ENCODE peak calls at places on chromosomes 5 and 9, in five cellular contexts. Z, K, H, G and C are unnamed samples.
A peak's percentile ranks its signal among the peaks of the same experiment; 100 is the strongest.

GRCh38 chr9:212265-212664 is 2.4 kb upstream of the DOCK8 start:
- DNase-seq in Z (no peak), K (no peak), H (no peak), G (no peak), C (no peak)

GRCh38 chr9:101495810-101496209 is 37.8 kb upstream of the RNF20 start:
- DNase-seq in Z (no peak), K (no peak), H (no peak), G (no peak), C (no peak)

GRCh38 chr5:39696672-39697398 is 272.1 kb upstream of the DAB2 start:
- DNase-seq in Z (no peak), K (no peak), H (no peak), G (no peak), C (no peak)

GRCh38 chr9:9792144-9792857 is 820.5 kb downstream of the PTPRD start:
- DNase-seq in Z (no peak), K (no peak), H (no peak), G (no peak), C (no peak)

GRCh38 chr9:38066907-38067610 is 2.0 kb downstream of the SHB start:
- DNase-seq in Z (no peak), K (peak; percentile 77), H (no peak), G (peak; percentile 77), C (peak; percentile 28)

GRCh38 chr5:174510771-174511453 is 213.5 kb upstream of the MSX2 start:
- DNase-seq in Z (no peak), K (no peak), H (no peak), G (no peak), C (no peak)

GRCh38 chr9:96014078-96014477 is 138.6 kb downstream of the ERCC6L2 start:
- DNase-seq in Z (peak; percentile 61), K (no peak), H (no peak), G (no peak), C (peak; percentile 27)

GRCh38 chr9:18857769-18858168 is 175.2 kb downstream of the SAXO1 start:
- DNase-seq in Z (no peak), K (no peak), H (no peak), G (no peak), C (no peak)

GRCh38 chr5:53537711-53538110 is 22.7 kb upstream of the NDUFS4 start:
- DNase-seq in Z (no peak), K (no peak), H (no peak), G (no peak), C (no peak)

GRCh38 chr9:29556317-29556716 is 1983.0 kb upstream of the C9orf72 start:
- DNase-seq in Z (no peak), K (no peak), H (no peak), G (no peak), C (no peak)

GRCh38 chr9:97703437-97704326 is 6.5 kb upstream of the XPA start:
- DNase-seq in Z (no peak), K (no peak), H (no peak), G (peak; percentile 50), C (no peak)
- H3K27ac ChIP-seq in Z (no peak overlapping the region), K (no peak overlapping the region), H (peak overlapping the region; percentile 13), G (no peak overlapping the region), C (no peak overlapping the region)

GRCh38 chr9:21813575-21814473 is 11.4 kb downstream of the MTAP start:
- DNase-seq in Z (peak; percentile 63), K (peak; percentile 48), H (peak; percentile 60), G (peak; percentile 67), C (peak; percentile 63)

GRCh38 chr9:21811914-21812313 is 9.5 kb downstream of the MTAP start:
- DNase-seq in Z (no peak), K (no peak), H (no peak), G (no peak), C (no peak)

GRCh38 chr9:21812415-21812814 is 10.0 kb downstream of the MTAP start:
- DNase-seq in Z (no peak), K (no peak), H (no peak), G (no peak), C (no peak)

GRCh38 chr9:21810881-21811280 is 8.4 kb downstream of the MTAP start:
- DNase-seq in Z (no peak), K (no peak), H (no peak), G (no peak), C (no peak)

GRCh38 chr9:21812945-21813568 is 10.6 kb downstream of the MTAP start:
- DNase-seq in Z (peak; percentile 49), K (peak; percentile 37), H (peak; percentile 44), G (peak; percentile 78), C (peak; percentile 55)
- H3K27ac ChIP-seq in Z (no peak overlapping the region), K (no peak overlapping the region), H (no peak overlapping the region), G (no peak overlapping the region), C (no peak overlapping the region)

GRCh38 chr9:88344013-88344412 is 44.2 kb upstream of the SPIN1 start:
- DNase-seq in Z (no peak), K (no peak), H (no peak), G (no peak), C (no peak)
- H3K27ac ChIP-seq in Z (no peak overlapping the region), K (no peak overlapping the region), H (no peak overlapping the region), G (no peak overlapping the region), C (no peak overlapping the region)

DNA sequence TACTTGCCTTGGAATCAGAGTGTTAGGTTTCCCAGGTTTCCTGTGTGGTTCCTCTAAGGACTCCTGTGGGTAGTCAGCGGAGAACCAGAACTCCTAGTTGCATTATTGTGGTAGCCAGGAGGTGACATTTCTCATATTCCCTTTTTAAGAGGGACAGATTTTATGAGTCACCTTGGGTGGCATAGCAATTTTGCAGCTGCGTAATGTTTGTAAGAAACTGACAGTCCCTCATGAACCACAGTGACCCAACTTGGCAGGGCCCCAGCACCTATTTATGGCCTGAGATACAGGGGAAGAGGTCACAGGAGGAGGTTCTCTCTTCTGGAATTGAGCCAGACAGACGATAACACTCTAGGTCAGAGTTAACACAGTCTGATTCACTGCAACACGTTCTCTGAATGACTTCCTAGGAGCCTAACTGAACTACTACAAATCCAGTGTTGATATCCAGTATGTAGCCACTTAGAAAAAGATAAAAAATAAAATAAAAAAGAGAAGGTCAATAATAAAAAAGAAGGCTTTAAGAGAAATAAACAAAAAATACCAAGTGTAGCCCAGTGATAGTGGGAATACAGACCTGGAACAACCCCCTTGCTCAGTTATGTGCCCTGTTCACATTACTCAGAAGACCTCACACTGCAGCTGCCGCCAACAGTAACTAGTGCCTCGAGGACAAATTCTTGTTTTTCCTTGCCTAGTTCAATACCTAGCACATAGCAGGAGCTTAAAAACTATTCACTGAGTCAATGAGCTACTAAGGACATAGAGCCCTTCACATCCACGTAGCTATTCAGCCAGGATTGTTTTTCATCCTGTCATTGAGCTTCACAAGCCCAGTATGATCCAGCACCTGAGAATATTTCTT is 50.7 kb upstream of the VLDLR start:
- DNase-seq in Z (no peak), K (peak; percentile 49), H (no peak), G (peak; percentile 96), C (no peak)
- H3K27ac ChIP-seq in Z (no peak overlapping the region), K (peak overlapping the region; percentile 29), H (no peak overlapping the region), G (peak overlapping the region; percentile 32), C (no peak overlapping the region)

DNA sequence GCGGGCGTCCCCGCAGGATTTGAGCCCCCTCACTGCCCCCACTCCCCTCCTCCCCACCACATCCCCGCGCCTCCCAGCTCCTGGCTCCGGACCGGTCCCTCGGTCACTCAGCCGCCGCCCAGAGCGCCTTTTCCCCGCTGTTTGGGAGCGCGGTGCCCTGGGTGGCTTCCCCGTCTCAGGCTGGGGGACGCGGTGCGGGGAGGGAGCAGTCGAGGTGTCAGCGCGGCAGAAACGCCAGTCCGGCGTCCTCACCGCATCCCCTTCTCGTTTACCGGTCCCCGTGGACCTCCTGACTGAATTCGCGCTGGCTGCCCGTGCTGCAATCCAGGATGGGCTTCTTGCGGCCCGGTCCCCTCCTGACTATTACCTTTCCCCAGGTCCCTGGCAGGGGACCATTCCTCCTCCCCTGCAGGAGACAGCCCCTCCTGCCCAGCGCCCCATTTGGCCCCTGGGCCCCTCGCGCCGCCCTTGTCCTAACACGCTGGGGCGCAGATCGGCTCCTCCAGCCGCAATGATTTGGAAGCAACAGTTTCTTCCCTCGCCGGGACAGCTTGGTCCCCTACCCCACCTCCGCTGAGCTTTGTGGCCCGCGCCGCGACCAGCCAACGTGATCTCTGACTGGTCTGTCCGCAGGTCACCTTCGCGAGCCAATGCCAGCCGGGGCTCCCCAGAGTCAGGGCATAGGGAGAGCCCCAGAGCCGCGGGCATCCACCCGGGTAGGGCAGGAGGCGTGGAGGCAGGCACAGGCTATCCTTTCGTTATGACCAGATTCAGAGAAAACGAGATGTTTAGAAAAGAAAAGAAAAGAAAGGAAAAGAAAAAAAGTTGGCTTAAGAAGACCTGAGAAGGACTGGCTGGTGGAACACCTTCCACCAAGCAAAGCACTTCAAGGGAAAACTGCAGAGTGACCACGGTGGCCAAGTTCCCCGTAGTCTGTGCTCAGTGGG is 1.2 kb downstream of the ANKRD33B start:
- DNase-seq in Z (peak; percentile 7), K (no peak), H (no peak), G (no peak), C (no peak)
- H3K27ac ChIP-seq in Z (no peak overlapping the region), K (no peak overlapping the region), H (no peak overlapping the region), G (no peak overlapping the region), C (no peak overlapping the region)

GRCh38 chr5:145180341-145180740 is 654.8 kb downstream of the PRELID2 start:
- DNase-seq in Z (no peak), K (no peak), H (no peak), G (no peak), C (no peak)

GRCh38 chr5:145176041-145176440 is 659.1 kb downstream of the PRELID2 start:
- DNase-seq in Z (no peak), K (no peak), H (no peak), G (no peak), C (no peak)

GRCh38 chr5:145178667-145179523 is 656.2 kb downstream of the PRELID2 start:
- DNase-seq in Z (no peak), K (no peak), H (peak; percentile 48), G (no peak), C (no peak)
- H3K27ac ChIP-seq in Z (no peak overlapping the region), K (no peak overlapping the region), H (peak overlapping the region; percentile 63), G (no peak overlapping the region), C (no peak overlapping the region)

GRCh38 chr9:72457366-72457765 is 64.0 kb upstream of the TMC1 start:
- DNase-seq in Z (no peak), K (no peak), H (no peak), G (no peak), C (no peak)
- H3K27ac ChIP-seq in Z (no peak overlapping the region), K (no peak overlapping the region), H (no peak overlapping the region), G (no peak overlapping the region), C (no peak overlapping the region)

DNA sequence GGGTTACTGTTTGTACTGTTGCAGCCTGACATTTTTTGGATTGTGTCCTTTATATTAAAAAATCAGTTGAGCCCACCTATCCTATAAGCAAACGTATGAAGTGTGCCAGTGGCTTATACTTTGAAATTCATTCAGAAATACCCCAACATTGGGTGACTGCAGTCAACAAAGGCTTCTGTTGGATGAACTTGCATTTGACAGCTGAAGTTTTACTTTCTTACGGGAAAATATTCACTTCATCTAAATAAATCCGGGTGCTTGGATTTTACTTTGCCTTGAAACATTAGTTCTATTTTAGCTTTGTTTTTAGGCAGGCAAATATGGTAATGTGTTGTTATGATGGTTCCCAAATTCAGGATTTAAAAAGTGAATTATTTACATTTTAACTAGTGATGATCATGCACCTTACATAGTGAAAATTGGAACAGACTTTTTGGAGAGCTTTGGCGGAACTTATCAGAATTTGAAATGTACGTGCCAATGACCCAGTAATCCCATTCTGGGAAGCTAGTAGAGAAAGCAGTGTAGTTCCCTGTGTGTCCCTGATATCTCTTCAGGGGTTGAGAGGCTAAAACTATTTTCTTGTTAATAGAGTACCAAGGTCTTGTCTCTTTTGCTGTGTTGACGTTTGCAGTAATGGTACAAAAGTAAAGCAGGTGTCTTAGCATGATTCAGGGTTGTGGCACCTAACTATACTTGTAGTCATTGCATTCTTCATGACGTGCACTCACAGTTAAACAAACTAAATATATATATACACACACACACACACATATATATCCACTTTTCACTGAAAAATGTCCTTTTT is 21.9 kb downstream of the EXOSC2 start:
- DNase-seq in Z (no peak), K (no peak), H (no peak), G (no peak), C (no peak)
- H3K27ac ChIP-seq in Z (peak overlapping the region; percentile 18), K (peak overlapping the region; percentile 23), H (no peak overlapping the region), G (no peak overlapping the region), C (no peak overlapping the region)